ENCODE peak calls at places on chromosomes 2 and 18, in ten cellular contexts. H is stomach; I is NCI-H1105 treated with DMSO at 0.1 percent for 48 hours; D is activated CD4-positive, CD25-positive, alpha-beta regulatory T cell; Y is DMS 273 treated with DMSO at 0.1 percent for 48 hours; B is smooth muscle cell of the brain vasculature; A is NCI-H2029 treated with DMSO at 0.1 percent for 48 hours; X is activated CD8-positive, alpha-beta memory T cell treated with anti-CD3 and anti-CD28 coated beads, Interleukin-2, amount 10 ng/mL, durations not matched to agents 7 days and 5 days; U is T-cell; M is CD4-positive, CD25-positive, alpha-beta regulatory T cell. J is an unnamed sample.

GRCh38 chr2:154240921-154241379 is 369.2 kb downstream of the GALNT13 start:
- DNase-seq in I (no peak), A (no peak), Y (no peak), D (no peak), M (no peak), X (no peak), B (no peak), H (no peak), U (no peak), J (no peak)

GRCh38 chr2:120108749-120109148 is 95.9 kb downstream of the EPB41L5 start:
- DNase-seq in B (no peak), I (no peak), H (no peak), A (no peak), M (no peak), U (no peak), D (no peak), Y (no peak), X (no peak), J (no peak)

GRCh38 chr2:30225131-30225762 is 6.1 kb upstream of the LBH start:
- DNase-seq in B (no peak), U (no peak), D (no peak), I (no peak), A (peak; percentile 65), Y (peak; percentile 45), H (no peak), M (peak; percentile 43), X (peak; percentile 74), J (peak; percentile 84)

GRCh38 chr2:36555789-36556188 is 42.2 kb downstream of the FEZ2 start:
- DNase-seq in Y (no peak), U (no peak), A (no peak), D (no peak), M (no peak), H (no peak), B (no peak), X (no peak), I (no peak), J (no peak)

GRCh38 chr2:128423788-128424165 is 105.1 kb upstream of the HS6ST1 start:
- DNase-seq in I (no peak), Y (no peak), A (no peak), D (no peak), U (no peak), M (no peak), H (no peak), X (peak; percentile 7), B (no peak), J (no peak)

GRCh38 chr2:127465258-127465657 is 47.0 kb downstream of the PROC start:
- DNase-seq in I (no peak), M (no peak), Y (no peak), D (no peak), X (no peak), A (no peak), H (no peak), U (no peak), B (no peak), J (no peak)

GRCh38 chr2:217166241-217166640 is 306.4 kb upstream of the TNP1 start:
- DNase-seq in I (peak; percentile 38), A (peak; percentile 39), X (no peak), U (no peak), H (no peak), B (peak; percentile 45), D (no peak), Y (peak; percentile 8), M (no peak), J (no peak)

GRCh38 chr2:25790074-25790473 is 88.2 kb downstream of the ASXL2 start:
- DNase-seq in U (no peak), Y (no peak), D (no peak), B (no peak), M (no peak), I (no peak), A (no peak), X (no peak), H (no peak), J (no peak)

GRCh38 chr2:218259099-218259921 is 1.5 kb upstream of the GPBAR1 start:
- DNase-seq in U (no peak), B (no peak), I (no peak), H (no peak), D (no peak), A (no peak), M (no peak), X (no peak), Y (no peak), J (no peak)

GRCh38 chr2:53252115-53252514 is 515.5 kb upstream of the CHAC2 start:
- DNase-seq in I (peak; percentile 57), A (peak; percentile 21), Y (no peak), U (no peak), H (no peak), X (no peak), B (no peak), D (no peak), M (no peak), J (peak; percentile 15)

GRCh38 chr2:72013726-72014125 is 133.9 kb downstream of the CYP26B1 start:
- DNase-seq in A (no peak), X (peak; percentile 22), U (no peak), Y (no peak), M (no peak), D (no peak), H (no peak), I (no peak), B (no peak), J (no peak)

GRCh38 chr2:138395565-138396306 is 105.8 kb upstream of the SPOPL start:
- DNase-seq in A (no peak), Y (no peak), U (no peak), B (no peak), D (no peak), I (no peak), X (no peak), H (no peak), M (no peak), J (no peak)

GRCh38 chr2:223674998-223675609 is 72.9 kb upstream of the SCG2 start:
- DNase-seq in I (no peak), H (no peak), Y (no peak), M (no peak), X (no peak), A (no peak), U (no peak), B (peak; percentile 9), D (no peak), J (no peak)

GRCh38 chr18:72672364-72673151 is 128.4 kb upstream of the CBLN2 start:
- DNase-seq in D (no peak), A (peak; percentile 21), I (peak; percentile 56), H (no peak), M (no peak), B (no peak), Y (peak; percentile 5), X (no peak), U (no peak), J (no peak)

GRCh38 chr18:35971661-35972196 is 750 bp upstream of the RMP24 start:
- DNase-seq in A (peak; percentile 46), X (no peak), Y (peak; percentile 47), I (peak; percentile 65), B (no peak), M (no peak), H (no peak), U (no peak), D (no peak), J (peak; percentile 15)

GRCh38 chr2:156769802-156770201 is 333.6 kb downstream of the GPD2 start:
- DNase-seq in D (no peak), I (no peak), M (no peak), U (no peak), A (no peak), X (no peak), B (no peak), Y (no peak), H (no peak), J (no peak)

GRCh38 chr2:76930076-76930734 is 592.0 kb downstream of the LRRTM4 start:
- DNase-seq in X (no peak), I (no peak), D (no peak), M (no peak), H (no peak), Y (no peak), U (no peak), B (no peak), A (no peak), J (peak; percentile 54)

GRCh38 chr2:101540518-101540917 is 65.6 kb upstream of the RFX8 start:
- DNase-seq in M (no peak), A (no peak), B (no peak), I (no peak), H (no peak), X (no peak), Y (no peak), U (no peak), D (no peak), J (no peak)

GRCh38 chr2:88540346-88540745 is 86.9 kb downstream of the EIF2AK3 start:
- DNase-seq in D (no peak), U (no peak), Y (no peak), M (no peak), H (no peak), A (no peak), B (no peak), I (no peak), X (no peak), J (no peak)

GRCh38 chr2:70460333-70460732 is 93.3 kb downstream of the TGFA start:
- DNase-seq in H (no peak), X (no peak), Y (no peak), A (no peak), I (no peak), B (no peak), U (no peak), M (no peak), D (no peak), J (no peak)

J was measured in NCI-H2171.